ENCODE peak calls at places on chromosomes 5 and 9, in eight cellular contexts. Z, O, W, S, V, E, T and C are unnamed samples.

GRCh38 chr5:142512041-142512679 is 173.7 kb downstream of the FGF1 start:
- DNase-seq in Z (no peak), O (no peak), W (peak), S (no peak), V (no peak), E (no peak), T (no peak), C (no peak)

GRCh38 chr5:168193518-168194240 is 97.8 kb upstream of the WWC1 start:
- DNase-seq in Z (no peak), O (no peak), W (no peak), S (no peak), V (no peak), E (no peak), T (no peak), C (no peak)

GRCh38 chr5:131766689-131767088 is 30.1 kb downstream of the FNIP1 start:
- DNase-seq in Z (no peak), O (no peak), W (no peak), S (no peak), V (no peak), E (no peak), T (no peak), C (no peak)

GRCh38 chr9:69627301-69627700 is 44.9 kb downstream of the APBA1 start:
- DNase-seq in Z (no peak), O (no peak), W (no peak), S (no peak), V (no peak), E (no peak), T (no peak), C (no peak)

GRCh38 chr9:83385317-83385716 is 152.9 kb downstream of the FRMD3 start:
- DNase-seq in Z (no peak), O (no peak), W (peak), S (no peak), V (no peak), E (no peak), T (no peak), C (no peak)

GRCh38 chr9:115653231-115653630 is 500.4 kb upstream of the PAPPA start:
- DNase-seq in Z (no peak), O (no peak), W (peak), S (no peak), V (peak), E (no peak), T (no peak), C (no peak)

GRCh38 chr5:151448038-151448985 is 909 bp downstream of the SLC36A1 start:
- DNase-seq in Z (no peak), O (no peak), W (no peak), S (peak), V (no peak), E (no peak), T (no peak), C (no peak)

GRCh38 chr9:92726971-92727715 is 37.5 kb downstream of the BICD2 start:
- DNase-seq in Z (no peak), O (no peak), W (peak), S (no peak), V (no peak), E (no peak), T (no peak), C (no peak)

GRCh38 chr5:72451771-72452505 is 55.3 kb downstream of the ZNF366 start:
- DNase-seq in Z (no peak), O (no peak), W (peak), S (no peak), V (peak), E (no peak), T (no peak), C (no peak)

GRCh38 chr5:142740903-142741302 is 29.3 kb upstream of the ARHGAP26 start:
- DNase-seq in Z (no peak), O (no peak), W (no peak), S (no peak), V (no peak), E (no peak), T (no peak), C (no peak)

GRCh38 chr9:90287567-90288274 is 354.9 kb downstream of the DIRAS2 start:
- DNase-seq in Z (no peak), O (no peak), W (no peak), S (peak), V (no peak), E (no peak), T (no peak), C (peak)

GRCh38 chr5:74639538-74640449 is 734 bp downstream of the ENC1 start:
- DNase-seq in Z (no peak), O (peak), W (peak), S (no peak), V (peak), E (peak), T (peak), C (no peak)

GRCh38 chr9:73549991-73550390 is 398.3 kb downstream of the ANXA1 start:
- DNase-seq in Z (no peak), O (no peak), W (no peak), S (no peak), V (no peak), E (no peak), T (no peak), C (no peak)

GRCh38 chr9:74303945-74304344 is 193.2 kb upstream of the RORB start:
- DNase-seq in Z (no peak), O (no peak), W (no peak), S (no peak), V (no peak), E (no peak), T (no peak), C (no peak)